ENCODE peak calls at places on chromosomes 16 and 17, in eight cellular contexts. One of them, this sample, is unnamed.

GRCh38 chr16:85583491-85584181 is 29.5 kb upstream of the GSE1 start:
- DNase-seq in NCI-H460: no peak
- DNase-seq in mammary epithelial cell: no peak
- DNase-seq in effector CD4-positive, alpha-beta T cell: no peak
- DNase-seq in AG09319: peak
- DNase-seq in transverse colon: no peak
- DNase-seq in stimulated activated CD4-positive, alpha-beta T cell treated with anti-CD3 and anti-CD28 coated beads, Interleukin-4, amount 100 ng/mL, for 4 hours: peak
- DNase-seq in GM12864: no peak
- DNase-seq in this sample: no peak

GRCh38 chr17:71063127-71063526 is 893.8 kb downstream of the KCNJ2 start:
- DNase-seq in NCI-H460: no peak
- DNase-seq in mammary epithelial cell: no peak
- DNase-seq in effector CD4-positive, alpha-beta T cell: no peak
- DNase-seq in AG09319: no peak
- DNase-seq in transverse colon: no peak
- DNase-seq in stimulated activated CD4-positive, alpha-beta T cell treated with anti-CD3 and anti-CD28 coated beads, Interleukin-4, amount 100 ng/mL, for 4 hours: no peak
- DNase-seq in GM12864: no peak
- DNase-seq in this sample: no peak

GRCh38 chr17:60231234-60231633 is 81.5 kb downstream of the CA4 start:
- DNase-seq in NCI-H460: peak
- DNase-seq in mammary epithelial cell: peak
- DNase-seq in effector CD4-positive, alpha-beta T cell: no peak
- DNase-seq in AG09319: no peak
- DNase-seq in transverse colon: no peak
- DNase-seq in stimulated activated CD4-positive, alpha-beta T cell treated with anti-CD3 and anti-CD28 coated beads, Interleukin-4, amount 100 ng/mL, for 4 hours: no peak
- DNase-seq in GM12864: no peak
- DNase-seq in this sample: no peak

GRCh38 chr16:57648125-57648524 is 19.7 kb downstream of the ADGRG1 start:
- DNase-seq in NCI-H460: no peak
- DNase-seq in mammary epithelial cell: no peak
- DNase-seq in effector CD4-positive, alpha-beta T cell: no peak
- DNase-seq in AG09319: no peak
- DNase-seq in transverse colon: no peak
- DNase-seq in stimulated activated CD4-positive, alpha-beta T cell treated with anti-CD3 and anti-CD28 coated beads, Interleukin-4, amount 100 ng/mL, for 4 hours: no peak
- DNase-seq in GM12864: peak
- DNase-seq in this sample: no peak

GRCh38 chr16:15572329-15573001 is 70.5 kb downstream of the MARF1 start:
- DNase-seq in NCI-H460: no peak
- DNase-seq in mammary epithelial cell: no peak
- DNase-seq in effector CD4-positive, alpha-beta T cell: no peak
- DNase-seq in AG09319: peak
- DNase-seq in transverse colon: no peak
- DNase-seq in stimulated activated CD4-positive, alpha-beta T cell treated with anti-CD3 and anti-CD28 coated beads, Interleukin-4, amount 100 ng/mL, for 4 hours: no peak
- DNase-seq in GM12864: no peak
- DNase-seq in this sample: no peak

GRCh38 chr17:60392845-60393702 is 1.1 kb upstream of the USP32 start:
- DNase-seq in NCI-H460: no peak
- DNase-seq in mammary epithelial cell: peak
- DNase-seq in effector CD4-positive, alpha-beta T cell: no peak
- DNase-seq in AG09319: no peak
- DNase-seq in transverse colon: peak
- DNase-seq in stimulated activated CD4-positive, alpha-beta T cell treated with anti-CD3 and anti-CD28 coated beads, Interleukin-4, amount 100 ng/mL, for 4 hours: peak
- DNase-seq in GM12864: no peak
- DNase-seq in this sample: peak

GRCh38 chr17:75124041-75124818 is 7.3 kb downstream of the NT5C start:
- DNase-seq in NCI-H460: peak
- DNase-seq in mammary epithelial cell: peak
- DNase-seq in effector CD4-positive, alpha-beta T cell: peak
- DNase-seq in AG09319: no peak
- DNase-seq in transverse colon: peak
- DNase-seq in stimulated activated CD4-positive, alpha-beta T cell treated with anti-CD3 and anti-CD28 coated beads, Interleukin-4, amount 100 ng/mL, for 4 hours: peak
- DNase-seq in GM12864: no peak
- DNase-seq in this sample: peak

GRCh38 chr17:82257473-82257872 is 16.0 kb downstream of the CSNK1D start:
- DNase-seq in NCI-H460: no peak
- DNase-seq in mammary epithelial cell: peak
- DNase-seq in effector CD4-positive, alpha-beta T cell: peak
- DNase-seq in AG09319: no peak
- DNase-seq in transverse colon: no peak
- DNase-seq in stimulated activated CD4-positive, alpha-beta T cell treated with anti-CD3 and anti-CD28 coated beads, Interleukin-4, amount 100 ng/mL, for 4 hours: peak
- DNase-seq in GM12864: no peak
- DNase-seq in this sample: no peak

GRCh38 chr16:10776280-10776679 is 32.6 kb downstream of the NUBP1 start:
- DNase-seq in NCI-H460: no peak
- DNase-seq in mammary epithelial cell: no peak
- DNase-seq in effector CD4-positive, alpha-beta T cell: no peak
- DNase-seq in AG09319: no peak
- DNase-seq in transverse colon: no peak
- DNase-seq in stimulated activated CD4-positive, alpha-beta T cell treated with anti-CD3 and anti-CD28 coated beads, Interleukin-4, amount 100 ng/mL, for 4 hours: no peak
- DNase-seq in GM12864: peak
- DNase-seq in this sample: no peak

GRCh38 chr16:61148930-61149329 is 887.3 kb downstream of the CDH8 start:
- DNase-seq in NCI-H460: no peak
- DNase-seq in mammary epithelial cell: no peak
- DNase-seq in effector CD4-positive, alpha-beta T cell: no peak
- DNase-seq in AG09319: no peak
- DNase-seq in transverse colon: no peak
- DNase-seq in stimulated activated CD4-positive, alpha-beta T cell treated with anti-CD3 and anti-CD28 coated beads, Interleukin-4, amount 100 ng/mL, for 4 hours: no peak
- DNase-seq in GM12864: no peak
- DNase-seq in this sample: no peak

GRCh38 chr16:89044394-89045180 is 49.1 kb upstream of the ACSF3 start:
- DNase-seq in NCI-H460: no peak
- DNase-seq in mammary epithelial cell: no peak
- DNase-seq in effector CD4-positive, alpha-beta T cell: no peak
- DNase-seq in AG09319: no peak
- DNase-seq in transverse colon: no peak
- DNase-seq in stimulated activated CD4-positive, alpha-beta T cell treated with anti-CD3 and anti-CD28 coated beads, Interleukin-4, amount 100 ng/mL, for 4 hours: no peak
- DNase-seq in GM12864: no peak
- DNase-seq in this sample: peak

This sample was measured in lower lobe of right lung.